ENCODE peak calls at places on chromosomes 2 and 18, in five cellular contexts. One of them, this sample, is unnamed.

GRCh38 chr2:235398321-235398720 is 95.5 kb upstream of the AGAP1 start:
- DNase-seq in A549: no peak
- DNase-seq in K562: no peak
- DNase-seq in GM12878: no peak
- DNase-seq in HepG2: no peak
- DNase-seq in this sample: no peak

GRCh38 chr2:237131749-237132148 is 46.1 kb downstream of the COPS8 start:
- DNase-seq in A549: no peak
- DNase-seq in K562: no peak
- DNase-seq in GM12878: no peak
- DNase-seq in HepG2: no peak
- DNase-seq in this sample: no peak

GRCh38 chr2:31739156-31739555 is 158.4 kb upstream of the SRD5A2 start:
- DNase-seq in A549: no peak
- DNase-seq in K562: no peak
- DNase-seq in GM12878: no peak
- DNase-seq in HepG2: no peak
- DNase-seq in this sample: no peak

GRCh38 chr18:55031979-55032378 is 72.7 kb upstream of the CCDC68 start:
- DNase-seq in A549: no peak
- DNase-seq in K562: no peak
- DNase-seq in GM12878: no peak
- DNase-seq in HepG2: no peak
- DNase-seq in this sample: no peak

GRCh38 chr2:226078656-226079055 is 679.1 kb downstream of the NYAP2 start:
- DNase-seq in A549: no peak
- DNase-seq in K562: no peak
- DNase-seq in GM12878: no peak
- DNase-seq in HepG2: no peak
- DNase-seq in this sample: no peak

GRCh38 chr2:40874380-40874779 is 422.5 kb upstream of the SLC8A1 start:
- DNase-seq in A549: no peak
- DNase-seq in K562: no peak
- DNase-seq in GM12878: no peak
- DNase-seq in HepG2: no peak
- DNase-seq in this sample: no peak

GRCh38 chr18:36139251-36139650 is 9.6 kb downstream of the ELP2 start:
- DNase-seq in A549: no peak
- DNase-seq in K562: no peak
- DNase-seq in GM12878: no peak
- DNase-seq in HepG2: no peak
- DNase-seq in this sample: no peak

GRCh38 chr2:128736689-128737545 is 418.2 kb upstream of the HS6ST1 start:
- DNase-seq in A549: peak
- DNase-seq in K562: peak
- DNase-seq in GM12878: no peak
- DNase-seq in HepG2: peak
- DNase-seq in this sample: peak

GRCh38 chr2:231464576-231465540 is 574 bp upstream of the NCL start:
- DNase-seq in A549: peak
- DNase-seq in K562: peak
- DNase-seq in GM12878: no peak
- DNase-seq in HepG2: peak
- DNase-seq in this sample: peak

GRCh38 chr18:58213445-58213844 is 169.4 kb downstream of the NEDD4L start:
- DNase-seq in A549: no peak
- DNase-seq in K562: no peak
- DNase-seq in GM12878: no peak
- DNase-seq in HepG2: no peak
- DNase-seq in this sample: no peak

GRCh38 chr2:85158559-85159273 is 25.5 kb downstream of the TCF7L1 start:
- DNase-seq in A549: no peak
- DNase-seq in K562: no peak
- DNase-seq in GM12878: no peak
- DNase-seq in HepG2: no peak
- DNase-seq in this sample: no peak

GRCh38 chr2:208454861-208455260 is 48.3 kb downstream of the PTH2R start:
- DNase-seq in A549: no peak
- DNase-seq in K562: no peak
- DNase-seq in GM12878: no peak
- DNase-seq in HepG2: no peak
- DNase-seq in this sample: no peak

GRCh38 chr2:240739797-240740196 is 48.1 kb downstream of the AQP12A start:
- DNase-seq in A549: no peak
- DNase-seq in K562: no peak
- DNase-seq in GM12878: no peak
- DNase-seq in HepG2: no peak
- DNase-seq in this sample: no peak

GRCh38 chr2:18845854-18846253 is 256.5 kb upstream of the NT5C1B start:
- DNase-seq in A549: no peak
- DNase-seq in K562: no peak
- DNase-seq in GM12878: no peak
- DNase-seq in HepG2: no peak
- DNase-seq in this sample: no peak

GRCh38 chr2:96859338-96859649 is 1.5 kb upstream of the ANKRD39 start:
- DNase-seq in A549: no peak
- DNase-seq in K562: no peak
- DNase-seq in GM12878: no peak
- DNase-seq in HepG2: no peak
- DNase-seq in this sample: no peak

GRCh38 chr2:177029075-177029474 is 183.5 kb upstream of the HNRNPA3 start:
- DNase-seq in A549: no peak
- DNase-seq in K562: no peak
- DNase-seq in GM12878: no peak
- DNase-seq in HepG2: no peak
- DNase-seq in this sample: no peak

GRCh38 chr2:208407667-208408066 is 1.1 kb downstream of the PTH2R start:
- DNase-seq in A549: peak
- DNase-seq in K562: peak
- DNase-seq in GM12878: no peak
- DNase-seq in HepG2: peak
- DNase-seq in this sample: no peak

GRCh38 chr2:101380376-101380775 is 6.9 kb downstream of the CREG2 start:
- DNase-seq in A549: no peak
- DNase-seq in K562: no peak
- DNase-seq in GM12878: no peak
- DNase-seq in HepG2: no peak
- DNase-seq in this sample: no peak

GRCh38 chr2:190615555-190616200 is 33.2 kb upstream of the NAB1 start:
- DNase-seq in A549: no peak
- DNase-seq in K562: no peak
- DNase-seq in GM12878: no peak
- DNase-seq in HepG2: no peak
- DNase-seq in this sample: peak

DNA sequence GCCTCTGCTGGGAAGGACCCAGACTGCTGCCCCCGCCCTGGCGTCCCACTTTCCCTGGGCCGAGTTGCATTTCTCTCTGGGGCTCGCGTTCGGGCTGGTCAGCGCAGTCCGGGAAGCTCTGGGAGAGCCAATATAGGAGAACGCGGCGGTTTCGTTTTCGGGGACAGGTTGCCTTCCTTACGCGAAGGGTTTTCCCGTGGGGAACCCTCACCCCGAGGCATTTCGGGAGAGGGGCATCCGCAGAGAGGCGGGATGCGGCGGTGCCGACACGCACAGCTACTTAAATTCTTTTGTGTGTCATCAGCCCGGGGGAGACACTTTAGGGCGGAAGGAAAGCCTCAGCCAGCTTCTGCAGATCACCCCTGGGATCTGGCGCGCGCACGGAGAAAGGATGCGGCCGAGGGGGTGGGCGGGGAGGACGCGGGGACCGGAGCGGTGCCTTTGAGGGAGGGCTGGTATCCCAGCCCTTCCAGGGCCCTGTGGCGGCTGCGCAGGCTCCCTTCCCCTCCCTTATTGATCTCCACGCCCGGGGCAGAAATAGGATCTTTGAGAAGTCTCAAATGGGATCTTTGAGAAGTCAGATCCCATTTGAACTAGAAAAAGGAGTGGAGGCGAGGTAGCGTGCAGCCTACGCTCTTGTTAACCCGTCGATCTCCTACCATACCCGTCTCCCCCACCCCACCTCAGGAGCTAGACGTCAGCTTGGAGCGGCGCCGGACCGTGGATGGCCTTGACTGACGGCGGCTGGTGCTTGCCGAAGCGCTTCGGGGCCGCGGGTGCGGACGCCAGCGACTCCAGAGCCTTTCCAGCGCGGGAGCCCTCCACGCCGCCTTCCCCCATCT is 1.3 kb downstream of the GATA6 start:
- DNase-seq in A549: peak
- DNase-seq in K562: no peak
- DNase-seq in GM12878: no peak
- DNase-seq in HepG2: peak
- DNase-seq in this sample: peak
- TF ChIP-seq KDM1A in A549: no peak
- TF ChIP-seq KDM1A in K562: no peak
- TF ChIP-seq KDM1A in GM12878: no peak
- TF ChIP-seq KDM1A in HepG2: no peak
- TF ChIP-seq KDM1A in this sample: no peak

GRCh38 chr2:127612111-127612822 is 33.7 kb upstream of the GPR17 start:
- DNase-seq in A549: no peak
- DNase-seq in K562: no peak
- DNase-seq in GM12878: no peak
- DNase-seq in HepG2: no peak
- DNase-seq in this sample: no peak

GRCh38 chr2:127614731-127615130 is 31.2 kb upstream of the GPR17 start:
- DNase-seq in A549: no peak
- DNase-seq in K562: no peak
- DNase-seq in GM12878: no peak
- DNase-seq in HepG2: no peak
- DNase-seq in this sample: no peak

GRCh38 chr2:127614246-127614645 is 31.7 kb upstream of the GPR17 start:
- DNase-seq in A549: no peak
- DNase-seq in K562: no peak
- DNase-seq in GM12878: no peak
- DNase-seq in HepG2: no peak
- DNase-seq in this sample: no peak

GRCh38 chr2:127618551-127618950 is 27.4 kb upstream of the GPR17 start:
- DNase-seq in A549: no peak
- DNase-seq in K562: no peak
- DNase-seq in GM12878: no peak
- DNase-seq in HepG2: no peak
- DNase-seq in this sample: peak

DNA sequence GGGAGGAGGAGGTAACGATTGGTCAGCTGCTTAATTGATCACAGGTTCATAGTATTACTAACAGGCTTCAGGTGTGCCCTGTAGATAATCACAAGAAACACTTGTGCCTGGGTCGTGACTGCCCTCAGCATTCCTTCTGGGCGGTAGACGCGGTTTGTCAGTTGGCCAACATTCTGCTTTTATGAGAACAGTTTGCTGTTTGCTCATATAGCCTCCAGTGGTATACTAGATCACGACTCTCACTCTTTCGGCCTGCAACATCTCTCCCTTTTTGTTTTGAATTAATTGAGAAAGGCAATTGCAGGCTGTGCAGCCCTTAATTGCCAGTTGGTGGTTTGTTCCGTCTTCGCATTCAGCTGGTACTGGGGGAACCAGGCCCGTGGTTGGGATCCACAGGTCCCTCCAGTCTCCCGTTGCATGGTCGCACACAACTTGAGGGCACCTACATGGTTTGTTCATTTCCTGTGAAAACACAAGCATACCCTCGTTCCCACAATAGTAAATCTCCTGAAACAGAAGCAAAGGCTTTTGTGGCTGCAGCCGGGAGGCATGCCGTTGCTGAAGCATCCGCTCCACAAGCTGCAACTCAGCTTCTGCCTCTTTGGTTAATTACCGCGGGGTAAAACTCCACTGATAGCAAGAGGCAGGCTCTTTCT is 30.3 kb upstream of the GPR17 start:
- DNase-seq in A549: no peak
- DNase-seq in K562: no peak
- DNase-seq in GM12878: no peak
- DNase-seq in HepG2: no peak
- DNase-seq in this sample: peak
- TF ChIP-seq KDM1A in A549: no peak
- TF ChIP-seq KDM1A in K562: no peak
- TF ChIP-seq KDM1A in GM12878: no peak
- TF ChIP-seq KDM1A in HepG2: no peak
- TF ChIP-seq KDM1A in this sample: no peak

GRCh38 chr2:239640210-239640609 is 239.4 kb upstream of the HDAC4 start:
- DNase-seq in A549: no peak
- DNase-seq in K562: no peak
- DNase-seq in GM12878: no peak
- DNase-seq in HepG2: no peak
- DNase-seq in this sample: no peak

GRCh38 chr2:239638376-239638775 is 237.6 kb upstream of the HDAC4 start:
- DNase-seq in A549: no peak
- DNase-seq in K562: no peak
- DNase-seq in GM12878: no peak
- DNase-seq in HepG2: no peak
- DNase-seq in this sample: no peak

GRCh38 chr2:239642406-239643004 is 241.7 kb upstream of the HDAC4 start:
- DNase-seq in A549: no peak
- DNase-seq in K562: no peak
- DNase-seq in GM12878: no peak
- DNase-seq in HepG2: no peak
- DNase-seq in this sample: no peak

GRCh38 chr2:239639366-239640185 is 238.8 kb upstream of the HDAC4 start:
- DNase-seq in A549: no peak
- DNase-seq in K562: no peak
- DNase-seq in GM12878: no peak
- DNase-seq in HepG2: no peak
- DNase-seq in this sample: no peak

GRCh38 chr2:239640676-239641580 is 240.1 kb upstream of the HDAC4 start:
- DNase-seq in A549: no peak
- DNase-seq in K562: no peak
- DNase-seq in GM12878: no peak
- DNase-seq in HepG2: no peak
- DNase-seq in this sample: no peak
- TF ChIP-seq KDM1A in A549: no peak
- TF ChIP-seq KDM1A in K562: no peak
- TF ChIP-seq KDM1A in GM12878: no peak
- TF ChIP-seq KDM1A in HepG2: no peak
- TF ChIP-seq KDM1A in this sample: no peak

GRCh38 chr2:38106420-38107182 is 30.6 kb upstream of the CYP1B1 start:
- DNase-seq in A549: no peak
- DNase-seq in K562: no peak
- DNase-seq in GM12878: no peak
- DNase-seq in HepG2: no peak
- DNase-seq in this sample: no peak
- TF ChIP-seq KDM1A in A549: no peak
- TF ChIP-seq KDM1A in K562: no peak
- TF ChIP-seq KDM1A in GM12878: no peak
- TF ChIP-seq KDM1A in HepG2: no peak
- TF ChIP-seq KDM1A in this sample: no peak

DNA sequence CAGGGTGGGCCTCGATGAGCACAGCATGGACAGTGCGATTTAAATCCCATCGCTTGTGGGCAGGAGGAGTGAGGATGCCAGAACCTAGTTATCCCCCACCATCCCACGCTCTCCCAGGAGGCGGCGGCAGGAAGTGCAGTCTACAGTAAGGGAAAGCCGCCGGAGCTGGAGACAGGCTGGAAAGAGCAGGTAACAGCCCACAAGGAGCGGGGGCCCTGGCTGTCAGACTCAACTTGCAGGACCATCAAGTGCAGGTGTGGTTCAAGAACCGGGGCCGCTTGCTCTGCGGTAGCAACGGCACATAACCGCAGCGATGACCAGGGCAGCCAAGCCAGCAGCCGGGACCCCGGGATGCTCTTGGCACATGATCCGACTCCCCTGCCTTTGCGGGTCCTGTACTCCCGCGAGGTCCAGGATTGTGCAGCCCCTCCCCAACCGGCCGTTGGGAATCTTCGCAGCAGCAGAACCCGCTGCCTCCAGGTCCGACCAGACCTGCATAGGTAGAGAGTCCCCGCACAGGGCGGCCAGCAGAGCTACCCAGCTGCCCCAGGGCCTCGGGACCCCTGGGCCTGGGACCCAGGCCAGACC is 82.1 kb downstream of the BIN1 start:
- DNase-seq in A549: peak
- DNase-seq in K562: no peak
- DNase-seq in GM12878: no peak
- DNase-seq in HepG2: no peak
- DNase-seq in this sample: peak
- TF ChIP-seq KDM1A in A549: no peak
- TF ChIP-seq KDM1A in K562: no peak
- TF ChIP-seq KDM1A in GM12878: no peak
- TF ChIP-seq KDM1A in HepG2: no peak
- TF ChIP-seq KDM1A in this sample: no peak